ENCODE peak calls at places on chromosomes 7 and 10, in four cellular contexts. One of them, this sample, is unnamed.

GRCh38 chr7:12456506-12456905 is 52.8 kb upstream of the VWDE start:
- DNase-seq in cardiac fibroblast: no peak
- DNase-seq in upper lobe of left lung: no peak
- DNase-seq in BE2C: peak
- DNase-seq in this sample: no peak

GRCh38 chr7:101650579-101651081 is 21.5 kb upstream of the MYL10 start:
- DNase-seq in cardiac fibroblast: no peak
- DNase-seq in upper lobe of left lung: no peak
- DNase-seq in BE2C: no peak
- DNase-seq in this sample: no peak

GRCh38 chr7:91634485-91635177 is 245.9 kb downstream of the MTERF1 start:
- DNase-seq in cardiac fibroblast: no peak
- DNase-seq in upper lobe of left lung: no peak
- DNase-seq in BE2C: no peak
- DNase-seq in this sample: no peak

GRCh38 chr7:35731349-35731748 is 36.4 kb upstream of the HERPUD2 start:
- DNase-seq in cardiac fibroblast: no peak
- DNase-seq in upper lobe of left lung: no peak
- DNase-seq in BE2C: no peak
- DNase-seq in this sample: no peak

GRCh38 chr7:80775972-80776371 is 137.5 kb downstream of the CD36 start:
- DNase-seq in cardiac fibroblast: no peak
- DNase-seq in upper lobe of left lung: no peak
- DNase-seq in BE2C: no peak
- DNase-seq in this sample: no peak

GRCh38 chr10:81520688-81521087 is 354.3 kb upstream of the NRG3 start:
- DNase-seq in cardiac fibroblast: no peak
- DNase-seq in upper lobe of left lung: no peak
- DNase-seq in BE2C: no peak
- DNase-seq in this sample: no peak

GRCh38 chr10:43121444-43121843 is 16.8 kb upstream of the CSGALNACT2 start:
- DNase-seq in cardiac fibroblast: peak
- DNase-seq in upper lobe of left lung: peak
- DNase-seq in BE2C: no peak
- DNase-seq in this sample: no peak

GRCh38 chr10:89946106-89946505 is 244.7 kb downstream of the KIF20B start:
- DNase-seq in cardiac fibroblast: peak
- DNase-seq in upper lobe of left lung: no peak
- DNase-seq in BE2C: no peak
- DNase-seq in this sample: no peak

GRCh38 chr10:126734957-126735356 is 64.5 kb upstream of the C10orf90 start:
- DNase-seq in cardiac fibroblast: peak
- DNase-seq in upper lobe of left lung: peak
- DNase-seq in BE2C: no peak
- DNase-seq in this sample: no peak

DNA sequence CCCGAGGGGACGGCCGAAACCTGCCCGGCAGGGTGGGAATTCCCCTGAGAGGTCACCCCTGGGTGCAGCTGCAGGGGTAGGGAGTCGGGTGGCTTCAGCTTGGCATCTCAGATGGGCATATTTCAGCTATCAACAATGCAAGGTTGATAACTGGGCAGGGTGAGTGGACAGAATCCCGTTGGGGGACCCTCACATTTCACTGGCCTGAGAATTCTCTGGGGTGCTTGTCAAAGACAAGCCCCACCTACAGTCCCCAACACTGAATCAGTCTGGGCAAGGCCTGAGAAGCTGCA is 3.2 kb downstream of the RGS10 start:
- DNase-seq in cardiac fibroblast: no peak
- DNase-seq in upper lobe of left lung: no peak
- DNase-seq in BE2C: no peak
- DNase-seq in this sample: no peak
- H3K4me3 ChIP-seq in cardiac fibroblast: no peak
- H3K4me3 ChIP-seq in upper lobe of left lung: no peak
- H3K4me3 ChIP-seq in BE2C: no peak
- H3K4me3 ChIP-seq in this sample: no peak

GRCh38 chr7:155190608-155191536 is 106.8 kb upstream of the INSIG1 start:
- DNase-seq in cardiac fibroblast: peak
- DNase-seq in upper lobe of left lung: peak
- DNase-seq in BE2C: peak
- DNase-seq in this sample: no peak

GRCh38 chr7:155188821-155189599 is 108.7 kb upstream of the INSIG1 start:
- DNase-seq in cardiac fibroblast: peak
- DNase-seq in upper lobe of left lung: no peak
- DNase-seq in BE2C: no peak
- DNase-seq in this sample: no peak

GRCh38 chr7:155189600-155189989 is 108.1 kb upstream of the INSIG1 start:
- DNase-seq in cardiac fibroblast: no peak
- DNase-seq in upper lobe of left lung: no peak
- DNase-seq in BE2C: no peak
- DNase-seq in this sample: no peak

GRCh38 chr7:155187061-155187785 is 110.5 kb upstream of the INSIG1 start:
- DNase-seq in cardiac fibroblast: no peak
- DNase-seq in upper lobe of left lung: no peak
- DNase-seq in BE2C: no peak
- DNase-seq in this sample: no peak

DNA sequence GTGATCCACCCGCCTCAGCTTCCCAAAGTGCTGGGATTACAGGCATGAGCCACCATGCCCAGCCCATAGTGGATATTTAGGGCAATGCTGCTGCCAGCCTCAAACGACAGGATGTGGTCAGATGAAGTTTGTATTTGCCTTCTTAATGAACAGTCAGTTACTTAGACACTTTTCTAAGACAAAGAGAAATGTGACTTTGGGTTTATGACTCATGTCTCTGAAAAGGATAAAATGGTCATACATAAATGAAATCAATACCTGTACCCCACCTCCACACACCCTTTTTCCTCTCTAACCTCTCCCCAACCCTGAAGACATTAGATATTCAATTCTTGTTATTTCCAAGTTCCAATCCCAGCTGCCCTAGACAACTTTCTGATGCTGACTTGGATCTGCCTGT is 109.3 kb upstream of the INSIG1 start:
- DNase-seq in cardiac fibroblast: no peak
- DNase-seq in upper lobe of left lung: no peak
- DNase-seq in BE2C: no peak
- DNase-seq in this sample: no peak
- TF ChIP-seq CTCF in cardiac fibroblast: no peak
- TF ChIP-seq CTCF in upper lobe of left lung: no peak
- TF ChIP-seq CTCF in BE2C: no peak
- TF ChIP-seq CTCF in this sample: no peak

GRCh38 chr7:135260930-135261721 is 27.5 kb downstream of the STRA8 start:
- DNase-seq in cardiac fibroblast: no peak
- DNase-seq in upper lobe of left lung: no peak
- DNase-seq in BE2C: no peak
- DNase-seq in this sample: no peak
- H3K4me3 ChIP-seq in cardiac fibroblast: no peak
- H3K4me3 ChIP-seq in upper lobe of left lung: no peak
- H3K4me3 ChIP-seq in BE2C: no peak
- H3K4me3 ChIP-seq in this sample: no peak

DNA sequence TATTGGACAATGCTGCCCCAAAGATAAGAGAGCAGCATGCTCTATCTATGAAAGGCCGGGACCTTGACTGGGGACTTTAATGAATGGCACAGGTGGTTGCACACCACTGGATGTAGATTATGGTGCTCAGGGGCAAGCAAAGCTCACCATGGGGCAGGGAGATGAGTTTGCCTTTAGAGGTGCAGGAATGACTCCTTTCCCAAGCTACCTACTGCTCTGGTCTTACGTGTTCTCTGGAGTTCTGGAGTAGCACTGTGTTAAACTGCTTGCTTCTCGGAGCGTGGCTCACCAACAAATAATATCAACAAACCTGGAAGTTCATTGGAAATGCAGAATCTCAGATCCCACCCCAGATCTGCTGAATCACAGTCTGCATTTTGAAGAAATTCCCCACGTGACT is 445.3 kb downstream of the RPS24 start:
- DNase-seq in cardiac fibroblast: no peak
- DNase-seq in upper lobe of left lung: no peak
- DNase-seq in BE2C: no peak
- DNase-seq in this sample: no peak
- TF ChIP-seq CTCF in cardiac fibroblast: no peak
- TF ChIP-seq CTCF in upper lobe of left lung: no peak
- TF ChIP-seq CTCF in BE2C: no peak
- TF ChIP-seq CTCF in this sample: no peak

DNA sequence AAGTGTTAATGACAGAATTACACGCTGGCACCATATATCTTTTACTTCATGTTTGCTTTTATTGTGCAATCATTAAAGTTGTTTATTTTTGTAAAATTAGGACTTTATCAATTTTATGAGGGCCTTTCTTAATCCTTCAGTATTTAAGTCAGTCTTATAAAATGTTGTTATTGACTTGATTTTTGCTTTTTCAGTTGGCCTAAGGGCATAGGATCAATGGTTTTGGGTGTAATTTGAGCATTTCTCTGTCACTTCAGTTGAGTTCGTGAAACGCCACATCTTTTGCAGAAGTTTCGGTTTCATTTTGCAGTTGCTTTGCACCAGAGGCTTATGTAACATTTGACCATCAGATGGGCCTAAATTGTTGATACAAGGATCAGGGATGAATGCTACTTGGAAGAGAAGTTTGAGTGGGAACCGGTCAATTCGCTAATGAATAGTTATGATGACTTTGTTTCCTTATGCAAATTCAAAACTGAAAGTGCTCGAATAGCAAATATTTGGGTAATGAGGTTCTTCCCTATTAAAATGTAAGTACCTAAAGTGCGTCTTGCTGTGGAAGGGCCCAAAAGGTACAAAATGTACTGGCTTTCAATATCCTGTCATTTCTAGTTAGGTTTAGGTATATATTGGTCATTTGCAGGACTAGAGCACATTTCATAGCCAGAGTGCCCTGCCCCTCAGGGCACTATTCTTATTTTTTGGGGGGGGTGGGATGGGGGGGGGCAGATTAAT is 340.9 kb downstream of the LRMDA start:
- DNase-seq in cardiac fibroblast: peak
- DNase-seq in upper lobe of left lung: no peak
- DNase-seq in BE2C: no peak
- DNase-seq in this sample: no peak
- H3K4me3 ChIP-seq in cardiac fibroblast: no peak
- H3K4me3 ChIP-seq in upper lobe of left lung: peak
- H3K4me3 ChIP-seq in BE2C: no peak
- H3K4me3 ChIP-seq in this sample: peak

GRCh38 chr10:11091517-11092102 is 73.9 kb downstream of the CELF2 start:
- DNase-seq in cardiac fibroblast: no peak
- DNase-seq in upper lobe of left lung: no peak
- DNase-seq in BE2C: no peak
- DNase-seq in this sample: no peak

GRCh38 chr10:11097686-11098085 is 80.0 kb downstream of the CELF2 start:
- DNase-seq in cardiac fibroblast: no peak
- DNase-seq in upper lobe of left lung: no peak
- DNase-seq in BE2C: no peak
- DNase-seq in this sample: no peak

GRCh38 chr10:11098628-11099027 is 81.0 kb downstream of the CELF2 start:
- DNase-seq in cardiac fibroblast: no peak
- DNase-seq in upper lobe of left lung: no peak
- DNase-seq in BE2C: no peak
- DNase-seq in this sample: no peak

GRCh38 chr10:11093733-11094132 is 76.1 kb downstream of the CELF2 start:
- DNase-seq in cardiac fibroblast: no peak
- DNase-seq in upper lobe of left lung: no peak
- DNase-seq in BE2C: no peak
- DNase-seq in this sample: no peak

GRCh38 chr10:11095374-11095785 is 77.7 kb downstream of the CELF2 start:
- DNase-seq in cardiac fibroblast: no peak
- DNase-seq in upper lobe of left lung: no peak
- DNase-seq in BE2C: no peak
- DNase-seq in this sample: no peak
- TF ChIP-seq CTCF in cardiac fibroblast: no peak
- TF ChIP-seq CTCF in upper lobe of left lung: no peak
- TF ChIP-seq CTCF in BE2C: no peak
- TF ChIP-seq CTCF in this sample: no peak

GRCh38 chr10:71970869-71971268 is 6.7 kb downstream of the CHST3 start:
- DNase-seq in cardiac fibroblast: no peak
- DNase-seq in upper lobe of left lung: no peak
- DNase-seq in BE2C: no peak
- DNase-seq in this sample: no peak

GRCh38 chr10:71971311-71971731 is 7.1 kb downstream of the CHST3 start:
- DNase-seq in cardiac fibroblast: no peak
- DNase-seq in upper lobe of left lung: no peak
- DNase-seq in BE2C: no peak
- DNase-seq in this sample: no peak

GRCh38 chr10:71970331-71970730 is 6.1 kb downstream of the CHST3 start:
- DNase-seq in cardiac fibroblast: no peak
- DNase-seq in upper lobe of left lung: peak
- DNase-seq in BE2C: peak
- DNase-seq in this sample: no peak

GRCh38 chr10:71968553-71969474 is 4.6 kb downstream of the CHST3 start:
- DNase-seq in cardiac fibroblast: peak
- DNase-seq in upper lobe of left lung: no peak
- DNase-seq in BE2C: no peak
- DNase-seq in this sample: no peak

DNA sequence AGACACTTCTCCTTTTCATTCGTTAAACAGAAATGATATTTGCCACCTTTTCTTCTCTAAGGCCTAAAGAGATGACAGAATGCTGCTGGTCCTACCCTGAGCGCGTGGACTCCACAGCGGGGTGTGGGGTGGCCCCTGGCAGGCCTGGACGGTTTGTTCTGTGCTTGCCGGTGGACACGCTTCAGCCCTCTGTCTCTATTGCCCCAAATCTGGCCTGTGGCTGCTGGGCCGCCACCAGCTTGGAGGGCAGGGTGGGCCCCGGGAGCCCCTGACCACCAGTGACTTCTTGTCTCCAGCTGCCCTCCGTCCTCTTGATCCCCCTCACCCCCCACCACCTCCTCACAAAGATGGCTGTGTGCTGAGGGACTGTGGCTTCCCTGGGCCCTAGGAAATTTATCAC is 5.7 kb downstream of the CHST3 start:
- DNase-seq in cardiac fibroblast: no peak
- DNase-seq in upper lobe of left lung: no peak
- DNase-seq in BE2C: no peak
- DNase-seq in this sample: no peak
- H3K4me3 ChIP-seq in cardiac fibroblast: no peak
- H3K4me3 ChIP-seq in upper lobe of left lung: no peak
- H3K4me3 ChIP-seq in BE2C: no peak
- H3K4me3 ChIP-seq in this sample: no peak

GRCh38 chr7:73699370-73700069 is 16.1 kb downstream of the BUD23 start:
- DNase-seq in cardiac fibroblast: no peak
- DNase-seq in upper lobe of left lung: no peak
- DNase-seq in BE2C: no peak
- DNase-seq in this sample: no peak
- TF ChIP-seq CTCF in cardiac fibroblast: no peak
- TF ChIP-seq CTCF in upper lobe of left lung: no peak
- TF ChIP-seq CTCF in BE2C: no peak
- TF ChIP-seq CTCF in this sample: no peak

GRCh38 chr7:158083526-158084310 is 503.9 kb downstream of the PTPRN2 start:
- DNase-seq in cardiac fibroblast: no peak
- DNase-seq in upper lobe of left lung: no peak
- DNase-seq in BE2C: no peak
- DNase-seq in this sample: no peak
- H3K4me3 ChIP-seq in cardiac fibroblast: no peak
- H3K4me3 ChIP-seq in upper lobe of left lung: no peak
- H3K4me3 ChIP-seq in BE2C: no peak
- H3K4me3 ChIP-seq in this sample: no peak

This sample was measured in GM12864.